ENCODE peak calls at places on chromosomes 4 and X, in four cellular contexts. One of them, this sample, is unnamed.

GRCh38 chr4:177482367-177482766 is 40.1 kb upstream of the AGA start:
- DNase-seq in KG1: no peak
- DNase-seq in activated T-cell treated with anti-CD3 and anti-CD28 coated beads for 48 hours: no peak
- DNase-seq in NCI-H345: no peak
- DNase-seq in this sample: no peak

GRCh38 chr4:61828960-61829359 is 628.8 kb downstream of the ADGRL3 start:
- DNase-seq in KG1: no peak
- DNase-seq in activated T-cell treated with anti-CD3 and anti-CD28 coated beads for 48 hours: no peak
- DNase-seq in NCI-H345: no peak
- DNase-seq in this sample: no peak

GRCh38 chrX:42943051-42943450 is 165.1 kb upstream of the PPP1R2C start:
- DNase-seq in KG1: no peak
- DNase-seq in activated T-cell treated with anti-CD3 and anti-CD28 coated beads for 48 hours: no peak
- DNase-seq in NCI-H345: no peak
- DNase-seq in this sample: no peak

GRCh38 chrX:108464604-108465003 is 25.0 kb downstream of the COL4A5 start:
- DNase-seq in KG1: no peak
- DNase-seq in activated T-cell treated with anti-CD3 and anti-CD28 coated beads for 48 hours: no peak
- DNase-seq in NCI-H345: no peak
- DNase-seq in this sample: peak

GRCh38 chr4:7823416-7823824 is 116.2 kb downstream of the AFAP1 start:
- DNase-seq in KG1: no peak
- DNase-seq in activated T-cell treated with anti-CD3 and anti-CD28 coated beads for 48 hours: no peak
- DNase-seq in NCI-H345: no peak
- DNase-seq in this sample: no peak

GRCh38 chrX:140766024-140766611 is 56.6 kb downstream of the LINC00632 start:
- DNase-seq in KG1: peak
- DNase-seq in activated T-cell treated with anti-CD3 and anti-CD28 coated beads for 48 hours: no peak
- DNase-seq in NCI-H345: peak
- DNase-seq in this sample: peak

GRCh38 chrX:154408659-154409221 is 314 bp downstream of the DNASE1L1 start:
- DNase-seq in KG1: no peak
- DNase-seq in activated T-cell treated with anti-CD3 and anti-CD28 coated beads for 48 hours: no peak
- DNase-seq in NCI-H345: no peak
- DNase-seq in this sample: no peak

GRCh38 chr4:137531951-137532868 is at the start of gene PCDH18:
- DNase-seq in KG1: no peak
- DNase-seq in activated T-cell treated with anti-CD3 and anti-CD28 coated beads for 48 hours: no peak
- DNase-seq in NCI-H345: peak
- DNase-seq in this sample: peak

GRCh38 chrX:109774706-109775105 is 41.6 kb upstream of the ACSL4 start:
- DNase-seq in KG1: no peak
- DNase-seq in activated T-cell treated with anti-CD3 and anti-CD28 coated beads for 48 hours: no peak
- DNase-seq in NCI-H345: no peak
- DNase-seq in this sample: peak

GRCh38 chrX:151702741-151703352 is 7.6 kb downstream of the PRRG3 start:
- DNase-seq in KG1: no peak
- DNase-seq in activated T-cell treated with anti-CD3 and anti-CD28 coated beads for 48 hours: no peak
- DNase-seq in NCI-H345: no peak
- DNase-seq in this sample: no peak

GRCh38 chrX:153411255-153411987 is at the start of gene ZFP92:
- DNase-seq in KG1: no peak
- DNase-seq in activated T-cell treated with anti-CD3 and anti-CD28 coated beads for 48 hours: peak
- DNase-seq in NCI-H345: no peak
- DNase-seq in this sample: no peak

GRCh38 chrX:73448379-73448778 is 1.5 kb downstream of the CDX4 start:
- DNase-seq in KG1: no peak
- DNase-seq in activated T-cell treated with anti-CD3 and anti-CD28 coated beads for 48 hours: no peak
- DNase-seq in NCI-H345: no peak
- DNase-seq in this sample: no peak

GRCh38 chr4:86451560-86452322 is 91.9 kb upstream of the MAPK10 start:
- DNase-seq in KG1: no peak
- DNase-seq in activated T-cell treated with anti-CD3 and anti-CD28 coated beads for 48 hours: no peak
- DNase-seq in NCI-H345: no peak
- DNase-seq in this sample: peak

GRCh38 chrX:20585782-20586181 is 319.1 kb upstream of the RPS6KA3 start:
- DNase-seq in KG1: no peak
- DNase-seq in activated T-cell treated with anti-CD3 and anti-CD28 coated beads for 48 hours: no peak
- DNase-seq in NCI-H345: no peak
- DNase-seq in this sample: no peak

GRCh38 chr4:59553739-59554126 is 1646.4 kb upstream of the ADGRL3 start:
- DNase-seq in KG1: no peak
- DNase-seq in activated T-cell treated with anti-CD3 and anti-CD28 coated beads for 48 hours: no peak
- DNase-seq in NCI-H345: no peak
- DNase-seq in this sample: peak

GRCh38 chr4:171117457-171117856 is 695.7 kb upstream of the GALNTL6 start:
- DNase-seq in KG1: no peak
- DNase-seq in activated T-cell treated with anti-CD3 and anti-CD28 coated beads for 48 hours: no peak
- DNase-seq in NCI-H345: no peak
- DNase-seq in this sample: no peak

GRCh38 chrX:29746326-29746725 is 469.0 kb upstream of the MAGEB2 start:
- DNase-seq in KG1: no peak
- DNase-seq in activated T-cell treated with anti-CD3 and anti-CD28 coated beads for 48 hours: no peak
- DNase-seq in NCI-H345: no peak
- DNase-seq in this sample: peak

GRCh38 chr4:177546745-177547144 is 104.5 kb upstream of the AGA start:
- DNase-seq in KG1: no peak
- DNase-seq in activated T-cell treated with anti-CD3 and anti-CD28 coated beads for 48 hours: no peak
- DNase-seq in NCI-H345: no peak
- DNase-seq in this sample: no peak

GRCh38 chr4:26223160-26223559 is 97.7 kb upstream of the RBPJ start:
- DNase-seq in KG1: no peak
- DNase-seq in activated T-cell treated with anti-CD3 and anti-CD28 coated beads for 48 hours: no peak
- DNase-seq in NCI-H345: no peak
- DNase-seq in this sample: peak

GRCh38 chr4:22324422-22324821 is 191.4 kb downstream of the ADGRA3 start:
- DNase-seq in KG1: no peak
- DNase-seq in activated T-cell treated with anti-CD3 and anti-CD28 coated beads for 48 hours: no peak
- DNase-seq in NCI-H345: no peak
- DNase-seq in this sample: no peak

GRCh38 chrX:44784241-44784640 is 59.6 kb upstream of the DUSP21 start:
- DNase-seq in KG1: no peak
- DNase-seq in activated T-cell treated with anti-CD3 and anti-CD28 coated beads for 48 hours: no peak
- DNase-seq in NCI-H345: no peak
- DNase-seq in this sample: no peak

GRCh38 chrX:103012945-103013344 is 51.0 kb downstream of the BEX1 start:
- DNase-seq in KG1: no peak
- DNase-seq in activated T-cell treated with anti-CD3 and anti-CD28 coated beads for 48 hours: no peak
- DNase-seq in NCI-H345: no peak
- DNase-seq in this sample: no peak

GRCh38 chr4:74228691-74229640 is 71.0 kb downstream of the MTHFD2L start:
- DNase-seq in KG1: peak
- DNase-seq in activated T-cell treated with anti-CD3 and anti-CD28 coated beads for 48 hours: peak
- DNase-seq in NCI-H345: peak
- DNase-seq in this sample: no peak

GRCh38 chr4:188178806-188179205 is 39.6 kb downstream of the TRIML1 start:
- DNase-seq in KG1: no peak
- DNase-seq in activated T-cell treated with anti-CD3 and anti-CD28 coated beads for 48 hours: no peak
- DNase-seq in NCI-H345: no peak
- DNase-seq in this sample: no peak

GRCh38 chr4:100981447-100982204 is 365.7 kb downstream of the PPP3CA start:
- DNase-seq in KG1: peak
- DNase-seq in activated T-cell treated with anti-CD3 and anti-CD28 coated beads for 48 hours: no peak
- DNase-seq in NCI-H345: no peak
- DNase-seq in this sample: no peak